ENCODE peak calls at places on chromosome 21, in nine cellular contexts. D is right lobe of liver; X is GM12878; R is uterus; K is H9; A is GM23338; G is tibial nerve; U is CD8-positive, alpha-beta T cell; F is brain microvascular endothelial cell. H is an unnamed sample. For H3K27me3, the result is how much of the 10 kb centered on the place peaks cover.

GRCh38 chr21:30942192-30942591 is 60.8 kb upstream of the KRTAP11-1 start:
- DNase-seq in U (no peak), G (no peak), X (no peak), K (no peak), F (no peak), R (no peak), A (peak), D (no peak), H (no peak)

GRCh38 chr21:37155216-37155615 is 82.2 kb downstream of the TTC3 start:
- DNase-seq in X (no peak), K (no peak), G (no peak), F (no peak), A (peak), D (no peak), U (no peak), R (no peak), H (no peak)

GRCh38 chr21:34846601-34847112 is 177.9 kb downstream of the CLIC6 start:
- DNase-seq in R (no peak), A (no peak), U (no peak), G (no peak), D (no peak), K (no peak), X (no peak), F (peak), H (no peak)

GRCh38 chr21:36917487-36918158 is 48.8 kb downstream of the HLCS start:
- DNase-seq in G (no peak), K (peak), X (no peak), U (no peak), A (peak), F (peak), R (no peak), D (peak), H (no peak)

GRCh38 chr21:33670076-33670475 is 27.8 kb downstream of the ITSN1 start:
- DNase-seq in U (no peak), D (no peak), F (no peak), X (no peak), A (no peak), R (no peak), G (no peak), K (no peak), H (no peak)

GRCh38 chr21:34792504-34793089 is 123.8 kb downstream of the CLIC6 start:
- DNase-seq in X (no peak), U (no peak), R (no peak), D (no peak), F (no peak), G (no peak), A (no peak), K (no peak), H (no peak)

GRCh38 chr21:34022557-34023335 is 50.6 kb upstream of the MRPS6 start:
- DNase-seq in K (no peak), D (no peak), X (no peak), F (no peak), G (no peak), R (no peak), A (no peak), U (no peak), H (no peak)

GRCh38 chr21:35529141-35529863 is 480.2 kb upstream of the RUNX1 start:
- DNase-seq in D (no peak), G (no peak), K (no peak), R (no peak), A (no peak), X (no peak), U (no peak), F (peak), H (no peak)

GRCh38 chr21:19853709-19854575 is 1144.3 kb upstream of the NCAM2 start:
- DNase-seq in G (no peak), R (no peak), F (no peak), D (peak), A (peak), X (no peak), K (peak), U (no peak), H (no peak)

GRCh38 chr21:36699546-36700294 is 805 bp downstream of the SIM2 start:
- DNase-seq in U (no peak), K (no peak), G (no peak), D (no peak), F (no peak), A (peak), R (no peak), X (no peak), H (no peak)

GRCh38 chr21:39121600-39122355 is 61.5 kb downstream of the PSMG1 start:
- DNase-seq in R (no peak), F (no peak), G (no peak), D (no peak), A (no peak), K (no peak), X (no peak), U (no peak), H (no peak)

GRCh38 chr21:38486221-38486620 is 12.1 kb downstream of the ERG start:
- DNase-seq in G (no peak), D (no peak), K (no peak), U (no peak), R (no peak), X (no peak), A (no peak), F (peak), H (no peak)

GRCh38 chr21:27590271-27590670 is 623.4 kb upstream of the ADAMTS5 start:
- DNase-seq in F (peak), G (peak), U (no peak), X (no peak), D (no peak), K (no peak), A (peak), R (peak), H (no peak)

GRCh38 chr21:22925032-22925431 is 1926.8 kb downstream of the NCAM2 start:
- DNase-seq in G (no peak), F (no peak), R (no peak), D (no peak), U (no peak), K (no peak), A (no peak), X (no peak), H (no peak)

GRCh38 chr21:34974162-34974981 is 74.7 kb downstream of the RUNX1 start:
- DNase-seq in D (peak), F (no peak), K (no peak), G (no peak), R (no peak), U (no peak), X (peak), A (no peak), H (peak)

GRCh38 chr21:14737922-14738321 is 191.8 kb upstream of the SAMSN1 start:
- DNase-seq in R (no peak), K (no peak), X (no peak), G (peak), D (no peak), U (no peak), A (peak), F (peak), H (peak)

DNA sequence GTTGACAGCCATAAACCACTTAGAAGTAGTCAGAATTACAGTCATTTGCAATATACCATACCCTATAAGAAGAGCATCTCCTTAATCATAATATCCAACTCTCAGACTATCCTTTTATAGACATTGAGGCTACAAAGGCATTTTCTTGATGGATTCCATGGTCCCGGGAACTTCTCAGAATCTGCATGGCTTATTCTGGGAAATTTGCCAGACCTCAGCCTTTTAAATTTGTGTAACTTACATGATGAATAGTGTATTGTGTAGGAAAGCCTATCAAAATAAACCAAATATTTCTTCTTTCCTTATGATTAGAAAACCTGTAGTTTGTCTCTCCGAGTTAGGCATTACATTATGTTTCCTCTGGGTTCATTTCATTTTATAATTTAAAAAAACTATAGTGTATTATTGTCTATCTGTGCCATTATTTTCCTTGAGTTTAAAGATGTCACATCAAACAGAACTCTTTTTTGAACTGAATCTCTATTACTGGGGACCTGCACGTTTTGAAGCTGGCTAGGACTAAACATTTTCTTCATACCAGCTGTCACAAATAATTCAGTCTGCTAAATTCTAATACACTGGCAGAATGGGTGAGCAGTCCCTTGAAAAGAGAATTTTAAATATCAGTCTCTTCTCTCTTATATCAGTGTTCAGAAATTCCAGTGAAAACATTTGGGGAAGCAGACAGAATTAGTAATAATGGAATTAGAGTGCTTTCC is 102.9 kb downstream of the GABPA start:
- DNase-seq in G (no peak), F (peak), U (no peak), R (no peak), K (no peak), X (no peak), A (no peak), D (no peak), H (no peak)
- H3K27ac ChIP-seq in G (no peak), F (no peak), U (no peak), R (no peak), K (no peak), X (no peak), A (no peak), D (no peak), H (no peak)

GRCh38 chr21:42520628-42521253 is 7.1 kb downstream of the SLC37A1 start:
- DNase-seq in G (no peak), F (no peak), X (no peak), U (no peak), A (peak), D (no peak), R (no peak), K (peak), H (no peak)
- TF ChIP-seq CTCF in G (no peak), F (peak), X (no peak), U (no peak), A (peak), D (peak), R (no peak), K (peak), H (no peak)

DNA sequence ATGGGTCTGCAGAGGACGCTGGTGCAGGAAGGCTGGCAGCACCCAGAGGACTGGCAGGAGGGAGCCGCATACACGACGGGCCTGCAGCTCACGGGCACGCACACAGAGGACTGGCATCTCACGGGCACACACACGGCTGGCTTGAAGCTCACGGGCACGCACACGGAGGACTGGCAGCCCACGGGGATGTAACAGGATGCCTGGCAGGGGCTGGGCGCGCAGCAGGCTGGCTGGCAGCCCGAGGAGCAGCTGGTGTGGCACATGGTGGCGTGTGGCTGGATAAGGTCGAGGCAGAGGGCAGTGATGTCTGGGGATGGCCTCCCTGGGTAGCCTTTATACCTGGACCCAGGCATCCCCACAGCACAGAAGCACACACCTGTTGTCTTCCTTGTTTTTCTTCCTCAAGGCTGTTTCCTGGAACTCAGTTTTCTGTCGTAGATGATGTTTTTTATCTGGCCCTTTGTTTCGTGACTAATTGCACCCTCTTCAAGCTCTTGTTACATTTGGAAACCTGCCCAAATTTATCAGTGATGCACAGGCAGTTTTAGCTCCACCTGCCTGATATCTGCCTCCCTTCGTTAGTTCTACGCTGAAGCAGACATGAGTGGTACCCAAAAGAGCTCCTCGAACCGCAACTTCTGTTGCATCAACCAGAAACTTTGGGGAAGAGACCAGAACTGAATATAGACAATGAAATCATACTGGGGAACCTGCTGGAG is at the start of gene KRTAP12-1:
- DNase-seq in K (peak), F (no peak), A (no peak), X (no peak), R (no peak), U (no peak), D (no peak), G (no peak), H (no peak)
- H3K27me3 ChIP-seq in K (under half), F (under half), A (under half), X (under half), R (under half), U (under half), D (under half), G (under half), H (under half)

GRCh38 chr21:43790053-43790524 is 712 bp downstream of the RRP1 start:
- DNase-seq in G (no peak), R (no peak), K (no peak), F (no peak), U (no peak), X (no peak), D (no peak), A (no peak), H (no peak)

GRCh38 chr21:43787180-43787533 is 2.2 kb upstream of the RRP1 start:
- DNase-seq in R (no peak), X (no peak), A (no peak), G (no peak), D (no peak), U (no peak), K (no peak), F (no peak), H (no peak)

GRCh38 chr21:43792406-43792805 is 3.0 kb downstream of the RRP1 start:
- DNase-seq in R (no peak), U (no peak), X (no peak), F (no peak), K (no peak), D (no peak), G (no peak), A (no peak), H (no peak)

GRCh38 chr21:43786423-43787179 is 2.8 kb upstream of the RRP1 start:
- DNase-seq in R (no peak), K (no peak), G (no peak), A (no peak), F (no peak), D (no peak), U (no peak), X (no peak), H (no peak)

GRCh38 chr21:43789276-43790052 is at the start of gene RRP1:
- DNase-seq in F (peak), X (peak), A (peak), D (peak), R (peak), G (peak), U (peak), K (peak), H (peak)
- H3K27ac ChIP-seq in F (peak), X (peak), A (peak), D (peak), R (peak), G (peak), U (peak), K (no peak), H (peak)

GRCh38 chr21:45269861-45270260 is 17.8 kb downstream of the POFUT2 start:
- DNase-seq in K (peak), R (no peak), U (no peak), D (peak), A (no peak), F (no peak), X (no peak), G (no peak), H (no peak)

GRCh38 chr21:45267390-45267760 is 20.3 kb downstream of the POFUT2 start:
- DNase-seq in K (no peak), D (peak), G (no peak), X (no peak), U (no peak), R (no peak), A (no peak), F (no peak), H (no peak)

GRCh38 chr21:45265721-45266517 is 21.8 kb downstream of the POFUT2 start:
- DNase-seq in U (no peak), D (peak), A (no peak), X (no peak), G (no peak), K (peak), F (no peak), R (no peak), H (no peak)

GRCh38 chr21:45266518-45267389 is 20.9 kb downstream of the POFUT2 start:
- DNase-seq in K (peak), F (peak), A (no peak), U (peak), X (no peak), G (no peak), R (no peak), D (peak), H (peak)

GRCh38 chr21:45270306-45270821 is 17.3 kb downstream of the POFUT2 start:
- DNase-seq in F (no peak), K (peak), D (peak), X (no peak), G (no peak), U (no peak), A (peak), R (no peak), H (no peak)
- TF ChIP-seq CTCF in F (peak), K (peak), D (peak), X (no peak), G (no peak), U (no peak), A (peak), R (no peak), H (no peak)

GRCh38 chr21:45801129-45801735 is 157.7 kb downstream of the PCBP3 start:
- DNase-seq in X (no peak), A (no peak), F (no peak), R (no peak), G (no peak), U (no peak), K (no peak), D (no peak), H (no peak)
- H3K27me3 ChIP-seq in X (under half), A (under half), F (under half), R (under half), G (under half), U (under half), K (under half), D (under half), H (under half)

GRCh38 chr21:46517361-46517760 is 58.7 kb downstream of the DIP2A start:
- DNase-seq in D (peak), A (no peak), G (no peak), U (no peak), R (no peak), K (no peak), F (no peak), X (no peak), H (no peak)

GRCh38 chr21:46518983-46519583 is 60.4 kb downstream of the DIP2A start:
- DNase-seq in K (no peak), G (no peak), R (no peak), X (no peak), D (no peak), U (no peak), F (peak), A (no peak), H (no peak)

GRCh38 chr21:46515109-46515508 is 56.4 kb downstream of the DIP2A start:
- DNase-seq in X (no peak), A (no peak), K (no peak), R (peak), D (peak), F (no peak), G (peak), U (no peak), H (no peak)

GRCh38 chr21:46516068-46516467 is 57.4 kb downstream of the DIP2A start:
- DNase-seq in K (no peak), R (no peak), A (no peak), X (no peak), F (no peak), D (no peak), U (no peak), G (no peak), H (no peak)
- H3K27ac ChIP-seq in K (no peak), R (no peak), A (no peak), X (no peak), F (no peak), D (no peak), U (no peak), G (no peak), H (no peak)

H was measured in CD4-positive, alpha-beta T cell.